ENCODE peak calls at places on chromosome 6, in ten cellular contexts. One of them, this sample, is unnamed.

GRCh38 chr6:26232950-26233607 is 131.9 kb upstream of the BTN3A2 start:
- DNase-seq in stomach: no peak
- DNase-seq in K562: no peak
- DNase-seq in A549: no peak
- DNase-seq in H1: no peak
- DNase-seq in upper lobe of left lung: peak
- DNase-seq in transverse colon: no peak
- DNase-seq in suprapubic skin: no peak
- DNase-seq in tibial nerve: no peak
- DNase-seq in esophagus muscularis mucosa: no peak
- DNase-seq in this sample: no peak

GRCh38 chr6:36963451-36964290 is 9.1 kb downstream of the PI16 start:
- DNase-seq in stomach: no peak
- DNase-seq in K562: no peak
- DNase-seq in A549: no peak
- DNase-seq in H1: no peak
- DNase-seq in upper lobe of left lung: peak
- DNase-seq in transverse colon: peak
- DNase-seq in suprapubic skin: no peak
- DNase-seq in tibial nerve: no peak
- DNase-seq in esophagus muscularis mucosa: no peak
- DNase-seq in this sample: peak

GRCh38 chr6:125377621-125378020 is 75.9 kb upstream of the HDDC2 start:
- DNase-seq in stomach: no peak
- DNase-seq in K562: no peak
- DNase-seq in A549: no peak
- DNase-seq in H1: no peak
- DNase-seq in upper lobe of left lung: no peak
- DNase-seq in transverse colon: no peak
- DNase-seq in suprapubic skin: no peak
- DNase-seq in tibial nerve: no peak
- DNase-seq in esophagus muscularis mucosa: no peak
- DNase-seq in this sample: no peak

GRCh38 chr6:54244430-54244829 is 63.8 kb upstream of the TINAG start:
- DNase-seq in stomach: no peak
- DNase-seq in K562: no peak
- DNase-seq in A549: peak
- DNase-seq in H1: no peak
- DNase-seq in upper lobe of left lung: no peak
- DNase-seq in transverse colon: no peak
- DNase-seq in suprapubic skin: no peak
- DNase-seq in tibial nerve: no peak
- DNase-seq in esophagus muscularis mucosa: no peak
- DNase-seq in this sample: no peak

GRCh38 chr6:72218125-72218524 is 331.8 kb downstream of the RIMS1 start:
- DNase-seq in stomach: peak
- DNase-seq in K562: peak
- DNase-seq in A549: peak
- DNase-seq in H1: peak
- DNase-seq in upper lobe of left lung: peak
- DNase-seq in transverse colon: no peak
- DNase-seq in suprapubic skin: no peak
- DNase-seq in tibial nerve: no peak
- DNase-seq in esophagus muscularis mucosa: no peak
- DNase-seq in this sample: no peak

GRCh38 chr6:130069471-130069870 is 51.1 kb downstream of the L3MBTL3 start:
- DNase-seq in stomach: no peak
- DNase-seq in K562: no peak
- DNase-seq in A549: no peak
- DNase-seq in H1: no peak
- DNase-seq in upper lobe of left lung: no peak
- DNase-seq in transverse colon: no peak
- DNase-seq in suprapubic skin: no peak
- DNase-seq in tibial nerve: no peak
- DNase-seq in esophagus muscularis mucosa: no peak
- DNase-seq in this sample: no peak

GRCh38 chr6:71349976-71350615 is 61.5 kb downstream of the OGFRL1 start:
- DNase-seq in stomach: no peak
- DNase-seq in K562: no peak
- DNase-seq in A549: no peak
- DNase-seq in H1: no peak
- DNase-seq in upper lobe of left lung: no peak
- DNase-seq in transverse colon: no peak
- DNase-seq in suprapubic skin: no peak
- DNase-seq in tibial nerve: no peak
- DNase-seq in esophagus muscularis mucosa: no peak
- DNase-seq in this sample: no peak

GRCh38 chr6:35483892-35484645 is 12.8 kb downstream of the TEAD3 start:
- DNase-seq in stomach: no peak
- DNase-seq in K562: no peak
- DNase-seq in A549: no peak
- DNase-seq in H1: no peak
- DNase-seq in upper lobe of left lung: no peak
- DNase-seq in transverse colon: no peak
- DNase-seq in suprapubic skin: no peak
- DNase-seq in tibial nerve: no peak
- DNase-seq in esophagus muscularis mucosa: no peak
- DNase-seq in this sample: peak

GRCh38 chr6:26159417-26160273 is 72.4 kb downstream of the HFE start:
- DNase-seq in stomach: no peak
- DNase-seq in K562: no peak
- DNase-seq in A549: no peak
- DNase-seq in H1: no peak
- DNase-seq in upper lobe of left lung: no peak
- DNase-seq in transverse colon: no peak
- DNase-seq in suprapubic skin: no peak
- DNase-seq in tibial nerve: no peak
- DNase-seq in esophagus muscularis mucosa: no peak
- DNase-seq in this sample: no peak

GRCh38 chr6:83514877-83515466 is 2.6 kb downstream of the PRSS35 start:
- DNase-seq in stomach: no peak
- DNase-seq in K562: peak
- DNase-seq in A549: peak
- DNase-seq in H1: no peak
- DNase-seq in upper lobe of left lung: no peak
- DNase-seq in transverse colon: no peak
- DNase-seq in suprapubic skin: no peak
- DNase-seq in tibial nerve: no peak
- DNase-seq in esophagus muscularis mucosa: no peak
- DNase-seq in this sample: no peak

GRCh38 chr6:33862536-33862935 is 58.7 kb upstream of the MLN start:
- DNase-seq in stomach: no peak
- DNase-seq in K562: no peak
- DNase-seq in A549: no peak
- DNase-seq in H1: no peak
- DNase-seq in upper lobe of left lung: no peak
- DNase-seq in transverse colon: no peak
- DNase-seq in suprapubic skin: no peak
- DNase-seq in tibial nerve: no peak
- DNase-seq in esophagus muscularis mucosa: no peak
- DNase-seq in this sample: no peak

GRCh38 chr6:155315516-155315871 is 1.2 kb upstream of the TFB1M start:
- DNase-seq in stomach: no peak
- DNase-seq in K562: no peak
- DNase-seq in A549: no peak
- DNase-seq in H1: no peak
- DNase-seq in upper lobe of left lung: no peak
- DNase-seq in transverse colon: no peak
- DNase-seq in suprapubic skin: no peak
- DNase-seq in tibial nerve: no peak
- DNase-seq in esophagus muscularis mucosa: no peak
- DNase-seq in this sample: no peak

DNA sequence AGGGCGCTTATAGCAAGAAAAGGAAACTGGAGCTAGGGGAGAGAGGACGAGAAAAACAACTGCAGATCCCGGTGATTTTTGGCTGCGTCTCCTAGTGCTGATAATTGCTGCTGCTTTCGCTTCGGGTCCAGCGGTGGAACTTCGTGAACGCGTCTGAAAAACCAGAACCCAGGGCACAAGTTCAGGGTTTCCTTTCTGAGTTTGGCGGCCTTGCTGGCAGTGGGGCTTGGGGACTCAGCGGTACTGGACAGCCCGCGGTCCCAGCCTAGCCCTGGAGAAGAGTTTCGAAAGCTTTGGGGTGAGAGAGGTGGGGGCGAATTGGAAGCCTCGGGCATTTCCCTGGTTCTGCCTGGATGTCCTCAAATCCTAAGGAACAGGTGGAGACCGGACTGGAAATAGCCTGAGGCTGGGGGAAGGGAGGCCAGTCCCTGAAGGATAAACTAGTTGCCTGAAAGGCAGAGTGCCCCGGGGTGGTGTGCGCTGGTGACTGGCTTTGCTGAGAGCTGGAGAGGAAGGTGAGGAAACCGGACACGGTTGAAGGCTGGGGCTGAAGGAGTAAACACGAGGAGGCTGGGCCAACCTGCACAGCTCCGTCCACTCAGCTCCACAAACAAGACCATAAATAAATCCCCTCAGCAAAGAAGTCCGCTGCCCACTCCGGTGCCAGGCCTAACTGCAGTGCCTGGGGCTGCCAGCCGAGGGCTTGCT is 857 bp downstream of the GMPR start:
- DNase-seq in stomach: peak
- DNase-seq in K562: no peak
- DNase-seq in A549: no peak
- DNase-seq in H1: no peak
- DNase-seq in upper lobe of left lung: peak
- DNase-seq in transverse colon: peak
- DNase-seq in suprapubic skin: peak
- DNase-seq in tibial nerve: peak
- DNase-seq in esophagus muscularis mucosa: no peak
- DNase-seq in this sample: peak
- TF ChIP-seq POLR2A in stomach: no peak
- TF ChIP-seq POLR2A in K562: no peak
- TF ChIP-seq POLR2A in A549: no peak
- TF ChIP-seq POLR2A in H1: no peak
- TF ChIP-seq POLR2A in upper lobe of left lung: no peak
- TF ChIP-seq POLR2A in transverse colon: peak
- TF ChIP-seq POLR2A in suprapubic skin: no peak
- TF ChIP-seq POLR2A in tibial nerve: no peak
- TF ChIP-seq POLR2A in esophagus muscularis mucosa: no peak
- TF ChIP-seq POLR2A in this sample: no peak

DNA sequence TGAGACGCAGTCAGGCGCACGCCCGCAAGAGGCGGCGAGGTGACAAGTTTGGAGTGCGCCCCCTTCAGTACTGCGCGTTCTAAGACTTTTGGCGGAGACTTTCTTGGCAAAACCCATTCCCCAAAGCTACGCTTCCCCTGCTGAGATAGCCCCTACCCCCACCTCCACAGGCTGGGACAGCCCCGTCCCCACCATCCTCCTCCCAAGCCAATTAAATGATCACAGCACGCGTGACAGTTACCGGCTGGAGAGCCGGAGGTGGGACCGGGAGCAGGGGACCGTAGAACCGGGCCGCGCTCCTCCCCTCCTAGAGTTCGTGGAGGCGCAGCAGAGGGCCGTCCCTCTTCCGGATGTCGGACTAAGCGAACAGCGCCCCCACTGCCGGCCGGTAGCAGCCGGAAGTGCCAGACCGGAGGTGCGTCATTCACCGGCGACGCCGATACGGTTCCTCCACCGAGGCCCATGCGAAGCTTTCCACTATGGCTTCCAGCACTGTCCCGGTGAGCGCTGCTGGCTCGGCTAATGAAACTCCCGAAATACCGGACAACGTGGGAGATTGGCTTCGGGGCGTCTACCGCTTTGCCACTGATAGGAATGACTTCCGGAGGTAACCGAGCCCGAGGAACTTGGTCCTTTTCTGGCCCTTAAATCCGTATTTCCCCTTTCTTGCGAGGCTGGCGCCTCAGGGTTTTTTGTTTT is at the start of gene TOMM6:
- DNase-seq in stomach: peak
- DNase-seq in K562: peak
- DNase-seq in A549: peak
- DNase-seq in H1: peak
- DNase-seq in upper lobe of left lung: peak
- DNase-seq in transverse colon: peak
- DNase-seq in suprapubic skin: peak
- DNase-seq in tibial nerve: peak
- DNase-seq in esophagus muscularis mucosa: peak
- DNase-seq in this sample: peak
- TF ChIP-seq CTCF in stomach: peak
- TF ChIP-seq CTCF in K562: peak
- TF ChIP-seq CTCF in A549: peak
- TF ChIP-seq CTCF in H1: peak
- TF ChIP-seq CTCF in upper lobe of left lung: peak
- TF ChIP-seq CTCF in transverse colon: peak
- TF ChIP-seq CTCF in suprapubic skin: peak
- TF ChIP-seq CTCF in tibial nerve: peak
- TF ChIP-seq CTCF in esophagus muscularis mucosa: peak
- TF ChIP-seq CTCF in this sample: peak

GRCh38 chr6:16559091-16559490 is 202.2 kb downstream of the ATXN1 start:
- DNase-seq in stomach: no peak
- DNase-seq in K562: no peak
- DNase-seq in A549: no peak
- DNase-seq in H1: no peak
- DNase-seq in upper lobe of left lung: no peak
- DNase-seq in transverse colon: no peak
- DNase-seq in suprapubic skin: no peak
- DNase-seq in tibial nerve: no peak
- DNase-seq in esophagus muscularis mucosa: no peak
- DNase-seq in this sample: no peak
- TF ChIP-seq EP300 in stomach: no peak
- TF ChIP-seq EP300 in K562: no peak
- TF ChIP-seq EP300 in A549: no peak
- TF ChIP-seq EP300 in H1: no peak
- TF ChIP-seq EP300 in upper lobe of left lung: no peak
- TF ChIP-seq EP300 in transverse colon: no peak
- TF ChIP-seq EP300 in suprapubic skin: no peak
- TF ChIP-seq EP300 in tibial nerve: no peak
- TF ChIP-seq EP300 in esophagus muscularis mucosa: no peak
- TF ChIP-seq EP300 in this sample: no peak

DNA sequence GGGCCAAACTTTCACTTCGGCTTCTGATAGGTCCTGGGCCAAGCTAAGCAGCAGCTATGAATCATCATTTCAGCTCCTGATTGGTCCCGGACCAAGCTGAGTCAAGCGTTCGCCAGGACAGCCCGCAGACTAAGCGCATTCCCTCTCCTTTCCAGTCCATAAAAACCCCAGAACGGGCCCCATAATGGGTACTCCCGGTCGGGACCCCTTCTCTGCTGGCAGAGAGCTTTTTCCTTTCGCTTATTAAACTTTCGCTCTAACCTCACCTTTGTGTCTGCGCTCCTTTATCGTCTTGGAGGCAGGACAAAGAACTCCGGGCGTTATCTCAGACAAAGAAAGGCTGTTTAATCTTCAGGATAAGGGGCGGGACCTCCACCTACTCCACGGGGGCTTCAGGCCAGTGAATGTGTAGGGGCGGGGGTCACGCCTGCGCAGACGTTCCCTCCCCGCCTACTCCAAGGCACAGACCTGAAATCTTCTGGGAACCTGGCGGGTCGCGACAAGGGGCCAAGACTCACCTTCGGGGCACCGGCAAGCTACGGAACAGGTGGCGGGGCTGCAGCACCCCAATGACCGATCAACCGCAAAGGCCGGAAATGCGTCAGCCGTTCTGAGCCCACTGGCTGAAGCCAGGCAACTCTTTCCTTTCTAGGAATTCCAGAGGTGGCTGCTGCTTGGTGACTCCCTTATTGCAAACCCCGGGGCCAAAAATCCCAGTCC is at the start of gene ZSCAN31:
- DNase-seq in stomach: peak
- DNase-seq in K562: peak
- DNase-seq in A549: peak
- DNase-seq in H1: peak
- DNase-seq in upper lobe of left lung: peak
- DNase-seq in transverse colon: peak
- DNase-seq in suprapubic skin: peak
- DNase-seq in tibial nerve: peak
- DNase-seq in esophagus muscularis mucosa: peak
- DNase-seq in this sample: peak
- TF ChIP-seq POLR2A in stomach: peak
- TF ChIP-seq POLR2A in K562: peak
- TF ChIP-seq POLR2A in A549: peak
- TF ChIP-seq POLR2A in H1: peak
- TF ChIP-seq POLR2A in upper lobe of left lung: peak
- TF ChIP-seq POLR2A in transverse colon: peak
- TF ChIP-seq POLR2A in suprapubic skin: no peak
- TF ChIP-seq POLR2A in tibial nerve: peak
- TF ChIP-seq POLR2A in esophagus muscularis mucosa: peak
- TF ChIP-seq POLR2A in this sample: peak